ENCODE peak calls at places on chromosomes 1 and 21, in five cellular contexts. One of them, this sample, is unnamed.

GRCh38 chr1:39701092-39701460 is 9.8 kb upstream of the HPCAL4 start:
- DNase-seq in foreskin keratinocyte: no peak
- DNase-seq in substantia nigra: no peak
- DNase-seq in mesendoderm: peak
- DNase-seq in HL-60: no peak
- DNase-seq in this sample: peak

GRCh38 chr1:158537609-158538008 is 16.6 kb downstream of the OR6Y1 start:
- DNase-seq in foreskin keratinocyte: no peak
- DNase-seq in HL-60: no peak
- DNase-seq in mesendoderm: no peak
- DNase-seq in substantia nigra: no peak
- DNase-seq in this sample: no peak

GRCh38 chr1:225366552-225366951 is 61.3 kb downstream of the LBR start:
- DNase-seq in HL-60: no peak
- DNase-seq in mesendoderm: peak
- DNase-seq in foreskin keratinocyte: no peak
- DNase-seq in substantia nigra: no peak
- DNase-seq in this sample: peak

GRCh38 chr1:100462291-100463040 is 75.5 kb upstream of the GPR88 start:
- DNase-seq in substantia nigra: no peak
- DNase-seq in HL-60: no peak
- DNase-seq in mesendoderm: no peak
- DNase-seq in foreskin keratinocyte: no peak
- DNase-seq in this sample: peak

GRCh38 chr1:63833346-63834065 is 59.7 kb downstream of the ROR1 start:
- DNase-seq in foreskin keratinocyte: no peak
- DNase-seq in mesendoderm: no peak
- DNase-seq in HL-60: no peak
- DNase-seq in substantia nigra: no peak
- DNase-seq in this sample: peak

GRCh38 chr1:212791261-212791675 is 309 bp downstream of the NSL1 start:
- DNase-seq in mesendoderm: no peak
- DNase-seq in HL-60: no peak
- DNase-seq in foreskin keratinocyte: peak
- DNase-seq in substantia nigra: no peak
- DNase-seq in this sample: no peak

GRCh38 chr1:54256756-54257155 is 56.8 kb downstream of the MRPL37 start:
- DNase-seq in substantia nigra: no peak
- DNase-seq in mesendoderm: no peak
- DNase-seq in foreskin keratinocyte: no peak
- DNase-seq in HL-60: no peak
- DNase-seq in this sample: no peak

GRCh38 chr21:28423521-28423920 is 569.2 kb downstream of the LTN1 start:
- DNase-seq in foreskin keratinocyte: no peak
- DNase-seq in mesendoderm: no peak
- DNase-seq in substantia nigra: no peak
- DNase-seq in HL-60: no peak
- DNase-seq in this sample: no peak

GRCh38 chr1:105874621-105875020 is 1181.9 kb upstream of the PRMT6 start:
- DNase-seq in HL-60: no peak
- DNase-seq in mesendoderm: no peak
- DNase-seq in substantia nigra: no peak
- DNase-seq in foreskin keratinocyte: no peak
- DNase-seq in this sample: no peak

GRCh38 chr1:178706467-178706866 is 18.6 kb upstream of the RALGPS2 start:
- DNase-seq in mesendoderm: no peak
- DNase-seq in HL-60: peak
- DNase-seq in foreskin keratinocyte: no peak
- DNase-seq in substantia nigra: no peak
- DNase-seq in this sample: no peak

DNA sequence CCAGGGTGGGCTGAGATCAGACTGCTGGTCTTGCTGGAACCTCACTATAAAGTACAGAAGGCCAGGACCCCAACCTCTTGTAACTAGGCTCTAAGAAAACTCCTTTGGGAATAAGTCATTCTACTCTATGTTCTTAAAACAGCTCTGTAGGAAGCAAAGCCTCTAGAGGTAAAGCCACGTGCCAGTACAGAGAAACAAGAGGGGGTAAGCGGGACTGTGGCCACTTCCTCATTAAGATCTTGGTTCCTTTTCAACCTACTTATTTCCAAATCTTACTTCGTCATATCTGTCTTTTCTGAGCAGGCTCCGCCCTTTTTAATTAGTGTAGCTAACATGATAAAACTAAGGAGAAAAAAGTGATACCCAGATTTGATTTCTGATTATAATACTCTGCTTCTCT is 3.8 kb downstream of the NCSTN start:
- DNase-seq in HL-60: peak
- DNase-seq in foreskin keratinocyte: no peak
- DNase-seq in mesendoderm: no peak
- DNase-seq in substantia nigra: no peak
- DNase-seq in this sample: no peak
- H3K27ac ChIP-seq in HL-60: peak
- H3K27ac ChIP-seq in foreskin keratinocyte: no peak
- H3K27ac ChIP-seq in mesendoderm: no peak
- H3K27ac ChIP-seq in substantia nigra: no peak
- H3K27ac ChIP-seq in this sample: no peak

GRCh38 chr1:67952071-67952470 is 98.4 kb downstream of the DIRAS3 start:
- DNase-seq in HL-60: no peak
- DNase-seq in foreskin keratinocyte: no peak
- DNase-seq in mesendoderm: no peak
- DNase-seq in substantia nigra: no peak
- DNase-seq in this sample: no peak

GRCh38 chr1:67945733-67946374 is 104.6 kb downstream of the DIRAS3 start:
- DNase-seq in HL-60: no peak
- DNase-seq in foreskin keratinocyte: no peak
- DNase-seq in mesendoderm: no peak
- DNase-seq in substantia nigra: no peak
- DNase-seq in this sample: no peak

GRCh38 chr1:67953301-67953700 is 97.1 kb downstream of the DIRAS3 start:
- DNase-seq in foreskin keratinocyte: no peak
- DNase-seq in mesendoderm: no peak
- DNase-seq in substantia nigra: no peak
- DNase-seq in HL-60: no peak
- DNase-seq in this sample: no peak

GRCh38 chr1:67947114-67947513 is 103.3 kb downstream of the DIRAS3 start:
- DNase-seq in HL-60: no peak
- DNase-seq in foreskin keratinocyte: no peak
- DNase-seq in mesendoderm: no peak
- DNase-seq in substantia nigra: peak
- DNase-seq in this sample: no peak

GRCh38 chr1:67948155-67949075 is 102.0 kb downstream of the DIRAS3 start:
- DNase-seq in mesendoderm: no peak
- DNase-seq in foreskin keratinocyte: no peak
- DNase-seq in substantia nigra: no peak
- DNase-seq in HL-60: no peak
- DNase-seq in this sample: no peak
- H3K27ac ChIP-seq in mesendoderm: no peak
- H3K27ac ChIP-seq in foreskin keratinocyte: no peak
- H3K27ac ChIP-seq in substantia nigra: no peak
- H3K27ac ChIP-seq in HL-60: no peak
- H3K27ac ChIP-seq in this sample: no peak

DNA sequence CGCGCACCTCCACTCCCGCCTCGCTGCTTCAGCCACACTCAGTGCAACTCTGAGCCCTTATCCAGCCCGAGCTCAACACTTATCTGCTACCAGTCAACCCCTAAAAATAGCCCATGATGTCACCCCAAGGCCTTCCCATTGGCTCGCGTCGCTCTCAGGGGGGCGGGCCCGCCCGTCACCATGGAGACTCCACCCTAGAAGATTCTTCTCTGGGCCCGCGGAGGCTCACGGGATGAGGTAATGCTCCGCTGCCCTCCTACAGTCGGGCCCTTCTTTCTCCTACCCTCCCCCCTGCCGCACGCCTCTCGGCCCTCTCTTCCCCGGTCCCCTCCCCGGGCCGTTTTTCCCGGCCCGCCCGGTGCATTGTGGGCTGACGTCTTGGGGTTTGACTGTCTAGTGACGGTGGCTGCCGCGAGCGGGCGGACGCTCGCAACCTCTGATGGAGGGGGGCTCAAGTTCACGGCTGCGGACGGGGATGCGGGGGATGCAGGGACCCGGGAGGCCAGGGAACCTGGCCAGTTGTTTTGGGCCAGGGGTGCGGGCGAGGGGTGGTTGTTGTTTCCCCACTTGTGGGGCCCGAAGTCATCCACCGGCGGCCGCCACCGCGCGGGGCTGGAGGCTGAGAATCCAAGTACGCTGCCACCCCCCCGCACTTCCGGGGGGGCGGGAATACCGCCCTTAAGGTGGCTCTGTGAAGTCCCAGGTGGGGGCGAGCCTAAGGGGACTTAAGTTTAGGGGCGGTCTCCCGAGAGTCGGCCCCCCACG is at the start of gene JUN:
- DNase-seq in mesendoderm: peak
- DNase-seq in foreskin keratinocyte: peak
- DNase-seq in substantia nigra: peak
- DNase-seq in HL-60: peak
- DNase-seq in this sample: peak
- H3K27ac ChIP-seq in mesendoderm: peak
- H3K27ac ChIP-seq in foreskin keratinocyte: peak
- H3K27ac ChIP-seq in substantia nigra: peak
- H3K27ac ChIP-seq in HL-60: peak
- H3K27ac ChIP-seq in this sample: peak

GRCh38 chr1:61992257-61992656 is 202.4 kb upstream of the L1TD1 start:
- DNase-seq in HL-60: no peak
- DNase-seq in mesendoderm: no peak
- DNase-seq in substantia nigra: no peak
- DNase-seq in foreskin keratinocyte: no peak
- DNase-seq in this sample: no peak
- H3K27ac ChIP-seq in HL-60: no peak
- H3K27ac ChIP-seq in mesendoderm: no peak
- H3K27ac ChIP-seq in substantia nigra: no peak
- H3K27ac ChIP-seq in foreskin keratinocyte: peak
- H3K27ac ChIP-seq in this sample: no peak

DNA sequence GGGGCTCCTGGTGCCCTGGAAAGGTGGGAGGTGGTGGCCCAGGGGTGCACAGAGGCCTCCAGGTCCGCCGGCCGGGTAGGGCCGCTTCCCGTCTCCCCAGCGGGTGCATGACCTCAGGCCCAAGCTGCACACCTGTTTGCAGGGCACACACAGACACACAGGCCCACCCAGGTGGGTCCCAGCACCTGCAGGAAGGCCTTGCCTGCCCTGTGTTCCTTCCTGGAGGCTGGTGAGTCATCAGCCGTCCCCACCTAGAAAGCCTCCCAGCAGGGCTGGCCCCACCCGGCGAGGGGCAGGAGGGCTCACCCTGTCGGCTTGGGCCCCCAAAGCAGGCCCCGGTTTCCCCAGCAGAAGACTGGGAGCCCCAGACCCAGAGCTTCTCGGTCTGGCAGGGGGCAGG is 23.6 kb upstream of the TTLL10 start:
- DNase-seq in mesendoderm: no peak
- DNase-seq in foreskin keratinocyte: no peak
- DNase-seq in HL-60: no peak
- DNase-seq in substantia nigra: no peak
- DNase-seq in this sample: no peak
- H3K27ac ChIP-seq in mesendoderm: no peak
- H3K27ac ChIP-seq in foreskin keratinocyte: no peak
- H3K27ac ChIP-seq in HL-60: no peak
- H3K27ac ChIP-seq in substantia nigra: no peak
- H3K27ac ChIP-seq in this sample: no peak

GRCh38 chr1:228334954-228335353 is 71.7 kb downstream of the TRIM11 start:
- DNase-seq in mesendoderm: no peak
- DNase-seq in substantia nigra: no peak
- DNase-seq in foreskin keratinocyte: no peak
- DNase-seq in HL-60: no peak
- DNase-seq in this sample: no peak

GRCh38 chr1:228332797-228333738 is 73.6 kb downstream of the TRIM11 start:
- DNase-seq in HL-60: no peak
- DNase-seq in substantia nigra: no peak
- DNase-seq in mesendoderm: no peak
- DNase-seq in foreskin keratinocyte: no peak
- DNase-seq in this sample: no peak

GRCh38 chr1:228333739-228334115 is 72.9 kb downstream of the TRIM11 start:
- DNase-seq in HL-60: no peak
- DNase-seq in foreskin keratinocyte: no peak
- DNase-seq in substantia nigra: no peak
- DNase-seq in mesendoderm: no peak
- DNase-seq in this sample: no peak

GRCh38 chr1:228335406-228336307 is 71.0 kb downstream of the TRIM11 start:
- DNase-seq in mesendoderm: no peak
- DNase-seq in HL-60: no peak
- DNase-seq in substantia nigra: no peak
- DNase-seq in foreskin keratinocyte: no peak
- DNase-seq in this sample: no peak

GRCh38 chr1:228334226-228334935 is 72.3 kb downstream of the TRIM11 start:
- DNase-seq in mesendoderm: no peak
- DNase-seq in substantia nigra: no peak
- DNase-seq in foreskin keratinocyte: no peak
- DNase-seq in HL-60: no peak
- DNase-seq in this sample: no peak
- H3K27ac ChIP-seq in mesendoderm: no peak
- H3K27ac ChIP-seq in substantia nigra: no peak
- H3K27ac ChIP-seq in foreskin keratinocyte: no peak
- H3K27ac ChIP-seq in HL-60: no peak
- H3K27ac ChIP-seq in this sample: no peak

DNA sequence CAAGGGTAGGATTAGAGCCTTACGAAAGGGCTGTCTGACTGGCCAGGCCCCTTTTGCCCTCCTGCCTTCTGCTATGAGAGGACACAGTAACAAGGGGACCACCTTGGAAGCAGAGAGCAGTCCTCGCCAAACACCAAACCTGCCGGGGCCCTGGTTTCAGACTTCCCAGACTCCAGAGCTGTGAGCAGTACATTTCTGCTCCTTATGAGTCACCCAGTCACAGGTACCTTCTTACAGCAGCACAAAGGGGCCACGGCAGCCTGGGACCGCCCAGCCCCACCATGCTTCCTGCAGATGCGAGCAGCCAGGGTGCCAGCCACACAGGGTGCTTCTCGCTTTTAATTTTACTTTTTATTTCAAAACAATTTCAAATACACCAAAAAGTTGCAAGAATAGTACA is 17.2 kb upstream of the POFUT2 start:
- DNase-seq in HL-60: no peak
- DNase-seq in mesendoderm: no peak
- DNase-seq in foreskin keratinocyte: no peak
- DNase-seq in substantia nigra: no peak
- DNase-seq in this sample: no peak
- H3K27ac ChIP-seq in HL-60: no peak
- H3K27ac ChIP-seq in mesendoderm: no peak
- H3K27ac ChIP-seq in foreskin keratinocyte: no peak
- H3K27ac ChIP-seq in substantia nigra: no peak
- H3K27ac ChIP-seq in this sample: no peak

GRCh38 chr21:42705346-42705745 is 51.9 kb downstream of the PDE9A start:
- DNase-seq in substantia nigra: no peak
- DNase-seq in mesendoderm: no peak
- DNase-seq in foreskin keratinocyte: no peak
- DNase-seq in HL-60: no peak
- DNase-seq in this sample: no peak
- H3K27ac ChIP-seq in substantia nigra: no peak
- H3K27ac ChIP-seq in mesendoderm: no peak
- H3K27ac ChIP-seq in foreskin keratinocyte: no peak
- H3K27ac ChIP-seq in HL-60: no peak
- H3K27ac ChIP-seq in this sample: peak

GRCh38 chr1:21652101-21652936 is 16.8 kb downstream of the RAP1GAP start:
- DNase-seq in mesendoderm: peak
- DNase-seq in HL-60: no peak
- DNase-seq in foreskin keratinocyte: no peak
- DNase-seq in substantia nigra: no peak
- DNase-seq in this sample: peak
- H3K27ac ChIP-seq in mesendoderm: no peak
- H3K27ac ChIP-seq in HL-60: no peak
- H3K27ac ChIP-seq in foreskin keratinocyte: no peak
- H3K27ac ChIP-seq in substantia nigra: peak
- H3K27ac ChIP-seq in this sample: no peak